ENCODE peak calls at places on chromosomes 1 and 21, in seven cellular contexts. One of them, this sample, is unnamed.

GRCh38 chr1:21084111-21084510 is 92.6 kb downstream of the EIF4G3 start:
- DNase-seq in esophagus squamous epithelium: no peak
- DNase-seq in mammary epithelial cell: no peak
- DNase-seq in foreskin keratinocyte: no peak
- DNase-seq in PC-3: no peak
- DNase-seq in cardiac muscle cell: no peak
- DNase-seq in stomach: no peak
- DNase-seq in this sample: no peak

GRCh38 chr1:25746299-25747045 is 53.5 kb upstream of the SELENON start:
- DNase-seq in foreskin keratinocyte: no peak
- DNase-seq in stomach: no peak
- DNase-seq in mammary epithelial cell: no peak
- DNase-seq in PC-3: no peak
- DNase-seq in cardiac muscle cell: no peak
- DNase-seq in esophagus squamous epithelium: no peak
- DNase-seq in this sample: no peak

GRCh38 chr1:235073968-235074334 is 54.7 kb downstream of the TOMM20 start:
- DNase-seq in stomach: peak
- DNase-seq in cardiac muscle cell: no peak
- DNase-seq in esophagus squamous epithelium: no peak
- DNase-seq in foreskin keratinocyte: no peak
- DNase-seq in mammary epithelial cell: no peak
- DNase-seq in PC-3: no peak
- DNase-seq in this sample: no peak

GRCh38 chr1:240973875-240974274 is 361.9 kb upstream of the GREM2 start:
- DNase-seq in stomach: no peak
- DNase-seq in esophagus squamous epithelium: no peak
- DNase-seq in foreskin keratinocyte: no peak
- DNase-seq in cardiac muscle cell: no peak
- DNase-seq in mammary epithelial cell: no peak
- DNase-seq in PC-3: no peak
- DNase-seq in this sample: no peak

GRCh38 chr21:37915516-37915915 is 741 bp downstream of the KCNJ6 start:
- DNase-seq in mammary epithelial cell: peak
- DNase-seq in foreskin keratinocyte: no peak
- DNase-seq in PC-3: no peak
- DNase-seq in stomach: no peak
- DNase-seq in cardiac muscle cell: peak
- DNase-seq in esophagus squamous epithelium: no peak
- DNase-seq in this sample: no peak

GRCh38 chr1:160837558-160838205 is 25.0 kb downstream of the CD244 start:
- DNase-seq in PC-3: peak
- DNase-seq in stomach: peak
- DNase-seq in foreskin keratinocyte: no peak
- DNase-seq in mammary epithelial cell: peak
- DNase-seq in esophagus squamous epithelium: peak
- DNase-seq in cardiac muscle cell: no peak
- DNase-seq in this sample: peak

GRCh38 chr1:182786223-182787001 is 3.2 kb upstream of the NPL start:
- DNase-seq in mammary epithelial cell: peak
- DNase-seq in PC-3: peak
- DNase-seq in foreskin keratinocyte: no peak
- DNase-seq in esophagus squamous epithelium: no peak
- DNase-seq in stomach: peak
- DNase-seq in cardiac muscle cell: peak
- DNase-seq in this sample: no peak

GRCh38 chr1:151596166-151596933 is 15.5 kb upstream of the SNX27 start:
- DNase-seq in foreskin keratinocyte: no peak
- DNase-seq in PC-3: peak
- DNase-seq in mammary epithelial cell: peak
- DNase-seq in cardiac muscle cell: no peak
- DNase-seq in stomach: no peak
- DNase-seq in esophagus squamous epithelium: no peak
- DNase-seq in this sample: no peak

GRCh38 chr21:45865106-45865835 is 116.3 kb upstream of the COL6A1 start:
- DNase-seq in cardiac muscle cell: no peak
- DNase-seq in stomach: no peak
- DNase-seq in mammary epithelial cell: peak
- DNase-seq in foreskin keratinocyte: peak
- DNase-seq in PC-3: peak
- DNase-seq in esophagus squamous epithelium: no peak
- DNase-seq in this sample: no peak

GRCh38 chr1:226149806-226150205 is 36.7 kb downstream of the ACBD3 start:
- DNase-seq in stomach: no peak
- DNase-seq in PC-3: no peak
- DNase-seq in foreskin keratinocyte: no peak
- DNase-seq in esophagus squamous epithelium: no peak
- DNase-seq in cardiac muscle cell: no peak
- DNase-seq in mammary epithelial cell: no peak
- DNase-seq in this sample: no peak

GRCh38 chr1:114695430-114696093 is at the start of gene AMPD1:
- DNase-seq in stomach: no peak
- DNase-seq in PC-3: peak
- DNase-seq in cardiac muscle cell: no peak
- DNase-seq in foreskin keratinocyte: no peak
- DNase-seq in esophagus squamous epithelium: no peak
- DNase-seq in mammary epithelial cell: peak
- DNase-seq in this sample: no peak

GRCh38 chr1:29245261-29245660 is 8.9 kb downstream of the PTPRU start:
- DNase-seq in stomach: no peak
- DNase-seq in cardiac muscle cell: no peak
- DNase-seq in esophagus squamous epithelium: no peak
- DNase-seq in mammary epithelial cell: no peak
- DNase-seq in foreskin keratinocyte: no peak
- DNase-seq in PC-3: no peak
- DNase-seq in this sample: no peak
- H3K27ac ChIP-seq in stomach: no peak
- H3K27ac ChIP-seq in cardiac muscle cell: no peak
- H3K27ac ChIP-seq in esophagus squamous epithelium: no peak
- H3K27ac ChIP-seq in mammary epithelial cell: no peak
- H3K27ac ChIP-seq in foreskin keratinocyte: no peak
- H3K27ac ChIP-seq in PC-3: no peak
- H3K27ac ChIP-seq in this sample: no peak

GRCh38 chr1:2134604-2135307 is 59.8 kb downstream of the FAAP20 start:
- DNase-seq in mammary epithelial cell: no peak
- DNase-seq in foreskin keratinocyte: no peak
- DNase-seq in cardiac muscle cell: no peak
- DNase-seq in PC-3: no peak
- DNase-seq in esophagus squamous epithelium: no peak
- DNase-seq in stomach: no peak
- DNase-seq in this sample: no peak

GRCh38 chr1:2134232-2134603 is 60.4 kb downstream of the FAAP20 start:
- DNase-seq in mammary epithelial cell: no peak
- DNase-seq in cardiac muscle cell: no peak
- DNase-seq in esophagus squamous epithelium: no peak
- DNase-seq in foreskin keratinocyte: no peak
- DNase-seq in PC-3: no peak
- DNase-seq in stomach: no peak
- DNase-seq in this sample: no peak

GRCh38 chr1:2135866-2136265 is 58.7 kb downstream of the FAAP20 start:
- DNase-seq in esophagus squamous epithelium: no peak
- DNase-seq in PC-3: no peak
- DNase-seq in stomach: no peak
- DNase-seq in foreskin keratinocyte: no peak
- DNase-seq in mammary epithelial cell: no peak
- DNase-seq in cardiac muscle cell: no peak
- DNase-seq in this sample: no peak

GRCh38 chr1:2136386-2136821 is 58.2 kb downstream of the FAAP20 start:
- DNase-seq in foreskin keratinocyte: no peak
- DNase-seq in PC-3: no peak
- DNase-seq in cardiac muscle cell: no peak
- DNase-seq in mammary epithelial cell: no peak
- DNase-seq in stomach: no peak
- DNase-seq in esophagus squamous epithelium: no peak
- DNase-seq in this sample: no peak

DNA sequence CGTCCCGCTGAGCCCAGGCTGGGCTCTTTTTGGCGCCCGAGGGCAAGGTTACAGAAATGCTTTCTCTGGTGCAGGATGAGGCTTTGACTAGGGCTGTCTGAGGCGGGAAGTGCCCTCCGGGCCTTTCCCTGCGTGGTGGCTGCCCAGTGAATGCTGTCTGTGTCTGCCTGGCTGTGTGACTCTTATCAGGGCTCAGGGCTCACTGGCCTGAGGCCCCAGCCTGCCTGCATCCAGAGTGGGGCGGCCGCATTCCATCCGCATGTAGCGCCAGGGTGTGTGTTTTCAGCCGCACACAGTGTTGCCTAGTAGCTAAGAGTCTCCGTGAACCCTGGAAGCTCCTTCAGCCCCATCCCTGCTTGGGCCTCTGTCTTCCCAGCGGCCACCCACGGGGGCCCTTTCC is 59.1 kb downstream of the FAAP20 start:
- DNase-seq in cardiac muscle cell: peak
- DNase-seq in mammary epithelial cell: peak
- DNase-seq in PC-3: peak
- DNase-seq in foreskin keratinocyte: peak
- DNase-seq in esophagus squamous epithelium: no peak
- DNase-seq in stomach: peak
- DNase-seq in this sample: no peak
- TF ChIP-seq CTCF in cardiac muscle cell: no peak
- TF ChIP-seq CTCF in mammary epithelial cell: peak
- TF ChIP-seq CTCF in PC-3: no peak
- TF ChIP-seq CTCF in foreskin keratinocyte: peak
- TF ChIP-seq CTCF in esophagus squamous epithelium: no peak
- TF ChIP-seq CTCF in stomach: no peak
- TF ChIP-seq CTCF in this sample: no peak

GRCh38 chr1:216910081-216910840 is 187.0 kb upstream of the ESRRG start:
- DNase-seq in esophagus squamous epithelium: no peak
- DNase-seq in PC-3: no peak
- DNase-seq in mammary epithelial cell: peak
- DNase-seq in foreskin keratinocyte: no peak
- DNase-seq in cardiac muscle cell: no peak
- DNase-seq in stomach: no peak
- DNase-seq in this sample: no peak
- H3K27ac ChIP-seq in esophagus squamous epithelium: no peak
- H3K27ac ChIP-seq in PC-3: no peak
- H3K27ac ChIP-seq in mammary epithelial cell: no peak
- H3K27ac ChIP-seq in foreskin keratinocyte: no peak
- H3K27ac ChIP-seq in cardiac muscle cell: no peak
- H3K27ac ChIP-seq in stomach: no peak
- H3K27ac ChIP-seq in this sample: no peak

GRCh38 chr1:93448983-93449805 is 1.3 kb downstream of the FNBP1L start:
- DNase-seq in mammary epithelial cell: peak
- DNase-seq in PC-3: peak
- DNase-seq in foreskin keratinocyte: peak
- DNase-seq in cardiac muscle cell: peak
- DNase-seq in esophagus squamous epithelium: no peak
- DNase-seq in stomach: peak
- DNase-seq in this sample: no peak
- TF ChIP-seq CTCF in mammary epithelial cell: peak
- TF ChIP-seq CTCF in PC-3: peak
- TF ChIP-seq CTCF in foreskin keratinocyte: peak
- TF ChIP-seq CTCF in cardiac muscle cell: no peak
- TF ChIP-seq CTCF in esophagus squamous epithelium: no peak
- TF ChIP-seq CTCF in stomach: no peak
- TF ChIP-seq CTCF in this sample: no peak

GRCh38 chr1:63674238-63674864 is 81.1 kb downstream of the PGM1 start:
- DNase-seq in mammary epithelial cell: peak
- DNase-seq in cardiac muscle cell: peak
- DNase-seq in stomach: peak
- DNase-seq in esophagus squamous epithelium: no peak
- DNase-seq in PC-3: peak
- DNase-seq in foreskin keratinocyte: peak
- DNase-seq in this sample: no peak

GRCh38 chr1:63678200-63678599 is 85.0 kb downstream of the PGM1 start:
- DNase-seq in esophagus squamous epithelium: no peak
- DNase-seq in stomach: no peak
- DNase-seq in foreskin keratinocyte: no peak
- DNase-seq in cardiac muscle cell: no peak
- DNase-seq in mammary epithelial cell: no peak
- DNase-seq in PC-3: no peak
- DNase-seq in this sample: no peak

GRCh38 chr1:63677497-63677896 is 84.3 kb downstream of the PGM1 start:
- DNase-seq in cardiac muscle cell: no peak
- DNase-seq in PC-3: no peak
- DNase-seq in stomach: no peak
- DNase-seq in mammary epithelial cell: no peak
- DNase-seq in esophagus squamous epithelium: no peak
- DNase-seq in foreskin keratinocyte: no peak
- DNase-seq in this sample: no peak

GRCh38 chr1:63671514-63671913 is 78.3 kb downstream of the PGM1 start:
- DNase-seq in cardiac muscle cell: no peak
- DNase-seq in stomach: no peak
- DNase-seq in mammary epithelial cell: no peak
- DNase-seq in PC-3: peak
- DNase-seq in foreskin keratinocyte: no peak
- DNase-seq in esophagus squamous epithelium: no peak
- DNase-seq in this sample: no peak

DNA sequence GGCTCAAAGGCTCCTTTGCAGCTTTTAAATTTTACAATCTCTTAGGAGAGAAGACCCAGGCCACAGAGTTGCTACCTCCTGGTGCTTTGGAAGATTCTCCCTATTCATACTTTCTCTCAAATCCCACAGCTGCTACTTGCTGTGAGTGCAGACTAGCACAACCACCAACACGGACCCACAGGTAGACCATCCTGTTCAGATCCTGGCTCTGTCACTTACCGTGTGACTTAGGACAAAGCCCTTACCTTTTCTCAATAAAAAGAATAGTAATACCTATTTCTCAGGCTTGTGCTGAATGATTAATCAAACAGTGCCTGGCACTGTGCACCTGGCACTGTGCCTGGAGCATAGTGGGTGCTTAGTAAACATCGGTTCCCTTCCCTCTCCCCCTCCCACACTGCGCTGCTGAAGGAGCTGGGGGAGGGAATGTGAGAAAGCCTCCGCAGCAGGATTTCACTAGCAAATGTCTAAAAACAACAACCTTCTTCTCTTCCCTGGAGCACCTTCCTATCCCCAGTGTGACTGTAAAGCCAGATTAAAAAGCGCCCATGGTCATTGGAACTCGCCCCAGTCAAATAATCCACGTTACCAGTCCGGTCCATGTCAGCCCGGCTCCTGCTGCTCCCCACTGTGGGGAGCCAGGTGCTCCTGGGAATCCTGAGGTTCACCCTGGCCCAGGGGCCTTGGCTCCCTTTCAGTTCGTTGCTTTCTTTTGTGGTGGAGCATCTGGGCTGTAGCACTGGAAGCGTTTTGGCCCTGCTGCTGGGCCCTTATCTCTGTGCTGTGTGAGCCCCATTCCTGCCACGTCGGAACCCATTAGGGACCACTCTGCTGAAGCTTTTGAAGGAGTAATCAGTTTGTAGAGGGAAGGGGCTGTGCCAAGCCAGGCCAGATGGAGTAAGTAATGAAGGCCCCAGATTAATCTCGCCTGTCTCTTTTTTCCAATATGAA is 81.9 kb downstream of the PGM1 start:
- DNase-seq in foreskin keratinocyte: no peak
- DNase-seq in stomach: peak
- DNase-seq in mammary epithelial cell: no peak
- DNase-seq in cardiac muscle cell: peak
- DNase-seq in PC-3: no peak
- DNase-seq in esophagus squamous epithelium: no peak
- DNase-seq in this sample: no peak
- H3K27ac ChIP-seq in foreskin keratinocyte: no peak
- H3K27ac ChIP-seq in stomach: peak
- H3K27ac ChIP-seq in mammary epithelial cell: no peak
- H3K27ac ChIP-seq in cardiac muscle cell: peak
- H3K27ac ChIP-seq in PC-3: peak
- H3K27ac ChIP-seq in esophagus squamous epithelium: peak
- H3K27ac ChIP-seq in this sample: no peak